ENCODE peak calls at places on chromosomes 4 and X, in four cellular contexts. J is fibroblast of pulmonary artery; U is endothelial cell; N is activated CD4-positive, CD25-positive, alpha-beta regulatory T cell. M is an unnamed sample.
A peak's percentile ranks its signal among the peaks of the same experiment; 100 is the strongest.

GRCh38 chrX:25976683-25977310 is 161.3 kb upstream of the MAGEB18 start:
- DNase-seq in J (no peak), U (no peak), N (no peak), M (no peak)

GRCh38 chr4:48813984-48814383 is 16.9 kb upstream of the OCIAD1 start:
- DNase-seq in J (no peak), U (no peak), N (no peak), M (no peak)

GRCh38 chr4:168877407-168877778 is 132.7 kb downstream of the CBR4 start:
- DNase-seq in J (no peak), U (no peak), N (no peak), M (no peak)

GRCh38 chr4:25446611-25447010 is 69.5 kb downstream of the ANAPC4 start:
- DNase-seq in J (no peak), U (no peak), N (no peak), M (no peak)

GRCh38 chr4:1746265-1746691 is 25.0 kb downstream of the TACC3 start:
- DNase-seq in J (peak; percentile 72), U (peak; percentile 98), N (peak; percentile 61), M (peak; percentile 56)

GRCh38 chr4:94457692-94458106 is 6.0 kb downstream of the PDLIM5 start:
- DNase-seq in J (peak; percentile 58), U (no peak), N (no peak), M (no peak)

GRCh38 chr4:53960843-53961242 is 103.6 kb downstream of the CHIC2 start:
- DNase-seq in J (no peak), U (no peak), N (no peak), M (no peak)

GRCh38 chr4:113695328-113696169 is 66.0 kb downstream of the CAMK2D start:
- DNase-seq in J (peak; percentile 55), U (no peak), N (no peak), M (peak; percentile 22)

GRCh38 chr4:124179521-124180186 is 532.9 kb downstream of the ANKRD50 start:
- DNase-seq in J (no peak), U (no peak), N (no peak), M (no peak)

GRCh38 chr4:648579-649292 is 23.4 kb downstream of the PDE6B start:
- DNase-seq in J (no peak), U (no peak), N (no peak), M (no peak)

GRCh38 chr4:122009524-122009923 is 57.7 kb upstream of the TRPC3 start:
- DNase-seq in J (no peak), U (no peak), N (no peak), M (no peak)

GRCh38 chrX:76796311-76796710 is 368.8 kb downstream of the MAGEE1 start:
- DNase-seq in J (no peak), U (no peak), N (no peak), M (no peak)

GRCh38 chrX:31333181-31333831 is 261.5 kb upstream of the FTHL17 start:
- DNase-seq in J (peak; percentile 83), U (no peak), N (no peak), M (peak; percentile 64)

M was measured in fibroblast of mammary gland.